ENCODE peak calls at places on chromosomes 5 and 9, in four cellular contexts. One of them, this sample, is unnamed.

GRCh38 chr9:124696101-124696500 is 75.0 kb downstream of the NR6A1 start:
- DNase-seq in GM12878: no peak
- DNase-seq in K562: no peak
- DNase-seq in SK-N-SH: no peak
- DNase-seq in this sample: no peak

GRCh38 chr5:128498844-128499455 is 39.1 kb downstream of the FBN2 start:
- DNase-seq in K562: peak
- DNase-seq in GM12878: no peak
- DNase-seq in SK-N-SH: peak
- DNase-seq in this sample: no peak

GRCh38 chr5:122089096-122089495 is 11.0 kb upstream of the LOX start:
- DNase-seq in K562: no peak
- DNase-seq in GM12878: no peak
- DNase-seq in SK-N-SH: no peak
- DNase-seq in this sample: no peak

GRCh38 chr9:2859776-2860379 is 16.0 kb upstream of the PUM3 start:
- DNase-seq in SK-N-SH: peak
- DNase-seq in K562: peak
- DNase-seq in GM12878: no peak
- DNase-seq in this sample: no peak

GRCh38 chr5:124651663-124652513 is 94.6 kb downstream of the ZNF608 start:
- DNase-seq in GM12878: no peak
- DNase-seq in K562: peak
- DNase-seq in SK-N-SH: peak
- DNase-seq in this sample: peak

GRCh38 chr5:59529286-59529685 is 364.2 kb downstream of the PDE4D start:
- DNase-seq in K562: no peak
- DNase-seq in SK-N-SH: no peak
- DNase-seq in GM12878: no peak
- DNase-seq in this sample: no peak

GRCh38 chr9:108800632-108801099 is 55.1 kb downstream of the ACTL7B start:
- DNase-seq in SK-N-SH: no peak
- DNase-seq in K562: no peak
- DNase-seq in GM12878: no peak
- DNase-seq in this sample: no peak

GRCh38 chr5:5699062-5699461 is 276.6 kb downstream of the ICE1 start:
- DNase-seq in SK-N-SH: no peak
- DNase-seq in GM12878: no peak
- DNase-seq in K562: peak
- DNase-seq in this sample: no peak

GRCh38 chr5:89932771-89933181 is 476.8 kb downstream of the CETN3 start:
- DNase-seq in K562: no peak
- DNase-seq in GM12878: no peak
- DNase-seq in SK-N-SH: no peak
- DNase-seq in this sample: no peak

GRCh38 chr9:2127486-2127885 is 112.3 kb downstream of the SMARCA2 start:
- DNase-seq in K562: no peak
- DNase-seq in SK-N-SH: no peak
- DNase-seq in GM12878: no peak
- DNase-seq in this sample: no peak

GRCh38 chr9:85522459-85523092 is 219.2 kb downstream of the AGTPBP1 start:
- DNase-seq in SK-N-SH: peak
- DNase-seq in K562: no peak
- DNase-seq in GM12878: no peak
- DNase-seq in this sample: no peak

GRCh38 chr9:109299901-109300300 is 21.0 kb downstream of the EPB41L4B start:
- DNase-seq in GM12878: no peak
- DNase-seq in K562: no peak
- DNase-seq in SK-N-SH: no peak
- DNase-seq in this sample: no peak

GRCh38 chr5:77418601-77419591 is 73.2 kb downstream of the WDR41 start:
- DNase-seq in SK-N-SH: no peak
- DNase-seq in K562: no peak
- DNase-seq in GM12878: no peak
- DNase-seq in this sample: no peak
- TF ChIP-seq POLR2AphosphoS5 in SK-N-SH: no peak
- TF ChIP-seq POLR2AphosphoS5 in K562: no peak
- TF ChIP-seq POLR2AphosphoS5 in GM12878: no peak
- TF ChIP-seq POLR2AphosphoS5 in this sample: no peak

GRCh38 chr9:90964101-90965020 is 162.7 kb downstream of the SYK start:
- DNase-seq in SK-N-SH: peak
- DNase-seq in GM12878: no peak
- DNase-seq in K562: peak
- DNase-seq in this sample: no peak
- TF ChIP-seq CTCF in SK-N-SH: no peak
- TF ChIP-seq CTCF in GM12878: no peak
- TF ChIP-seq CTCF in K562: peak
- TF ChIP-seq CTCF in this sample: no peak

GRCh38 chr9:94935396-94935795 is 208.9 kb downstream of the AOPEP start:
- DNase-seq in SK-N-SH: no peak
- DNase-seq in K562: no peak
- DNase-seq in GM12878: no peak
- DNase-seq in this sample: no peak

GRCh38 chr9:94936411-94936810 is 209.9 kb downstream of the AOPEP start:
- DNase-seq in K562: no peak
- DNase-seq in SK-N-SH: no peak
- DNase-seq in GM12878: no peak
- DNase-seq in this sample: no peak

GRCh38 chr9:94934816-94935328 is 208.4 kb downstream of the AOPEP start:
- DNase-seq in GM12878: no peak
- DNase-seq in SK-N-SH: no peak
- DNase-seq in K562: no peak
- DNase-seq in this sample: no peak

GRCh38 chr9:94938384-94938783 is 211.9 kb downstream of the AOPEP start:
- DNase-seq in K562: no peak
- DNase-seq in SK-N-SH: no peak
- DNase-seq in GM12878: no peak
- DNase-seq in this sample: no peak

GRCh38 chr9:94937214-94937903 is 210.9 kb downstream of the AOPEP start:
- DNase-seq in GM12878: no peak
- DNase-seq in K562: peak
- DNase-seq in SK-N-SH: no peak
- DNase-seq in this sample: no peak
- TF ChIP-seq EP300 in GM12878: no peak
- TF ChIP-seq EP300 in K562: peak
- TF ChIP-seq EP300 in SK-N-SH: peak
- TF ChIP-seq EP300 in this sample: no peak

DNA sequence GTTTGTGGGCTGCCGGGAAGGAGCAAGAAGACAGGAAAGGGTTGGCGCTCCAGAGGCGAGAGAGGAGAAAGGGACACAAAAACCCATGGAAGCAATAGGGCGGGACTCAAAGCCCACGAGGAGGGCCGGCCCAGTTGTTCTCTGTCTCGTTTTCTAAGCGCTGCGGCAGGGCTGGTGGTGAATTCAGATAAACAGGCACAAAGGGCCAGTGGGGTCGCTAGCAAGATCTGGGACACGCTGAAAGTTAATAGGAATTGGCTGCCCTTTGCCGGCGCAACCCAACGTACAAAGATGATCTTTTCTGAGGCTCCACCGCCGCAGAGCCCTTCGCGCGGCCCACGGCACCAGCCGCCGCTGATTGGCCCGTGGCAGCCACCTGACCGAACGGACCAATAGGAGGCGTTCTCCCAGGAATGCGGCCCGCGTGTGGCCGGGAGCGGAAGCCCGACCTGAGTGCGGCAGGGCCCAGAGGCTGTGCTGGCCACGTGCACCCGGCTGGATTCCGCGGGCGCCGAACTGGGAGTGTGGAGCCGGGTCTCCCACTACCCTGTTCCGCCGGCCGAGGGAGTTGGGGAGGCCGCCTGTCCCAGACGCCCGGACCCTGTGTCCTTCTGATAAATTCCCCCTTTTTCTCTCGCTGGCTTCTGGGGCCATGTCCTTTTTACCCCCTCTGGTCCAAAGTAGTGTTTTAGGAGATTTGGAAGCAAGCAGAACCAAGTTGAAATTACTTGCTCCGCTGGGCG is 16.8 kb upstream of the NSD1 start:
- DNase-seq in K562: peak
- DNase-seq in SK-N-SH: no peak
- DNase-seq in GM12878: no peak
- DNase-seq in this sample: peak
- TF ChIP-seq POLR2AphosphoS5 in K562: no peak
- TF ChIP-seq POLR2AphosphoS5 in SK-N-SH: no peak
- TF ChIP-seq POLR2AphosphoS5 in GM12878: no peak
- TF ChIP-seq POLR2AphosphoS5 in this sample: no peak

GRCh38 chr9:87882627-87883026 is at the start of gene SPATA31E1:
- DNase-seq in GM12878: no peak
- DNase-seq in K562: peak
- DNase-seq in SK-N-SH: no peak
- DNase-seq in this sample: no peak

GRCh38 chr9:87883274-87883673 is 597 bp downstream of the SPATA31E1 start:
- DNase-seq in K562: no peak
- DNase-seq in GM12878: no peak
- DNase-seq in SK-N-SH: no peak
- DNase-seq in this sample: no peak

GRCh38 chr9:87885484-87886189 is 3.0 kb downstream of the SPATA31E1 start:
- DNase-seq in K562: no peak
- DNase-seq in SK-N-SH: no peak
- DNase-seq in GM12878: no peak
- DNase-seq in this sample: no peak

GRCh38 chr9:87884578-87885459 is 2.1 kb downstream of the SPATA31E1 start:
- DNase-seq in GM12878: no peak
- DNase-seq in SK-N-SH: no peak
- DNase-seq in K562: no peak
- DNase-seq in this sample: no peak

DNA sequence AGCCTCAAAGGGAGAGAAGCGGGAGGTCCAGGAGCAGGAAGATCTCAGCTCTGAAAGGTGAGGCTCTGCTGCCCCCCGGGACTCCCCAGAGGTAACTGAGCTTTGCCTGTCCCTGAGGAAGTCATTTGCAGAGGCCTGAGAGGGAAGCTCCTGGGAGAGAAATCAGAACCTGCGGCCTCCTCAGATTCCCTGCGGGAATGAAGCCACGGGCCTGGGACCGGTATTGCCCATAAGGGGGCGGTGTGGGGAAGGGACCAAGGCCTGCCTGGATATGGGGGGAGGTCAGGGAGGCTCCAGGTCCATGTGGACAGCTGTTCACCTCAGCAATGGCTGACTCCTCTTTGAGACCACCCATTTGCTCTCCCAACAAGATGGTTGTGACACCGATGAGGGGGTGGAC is 1.3 kb downstream of the SPATA31E1 start:
- DNase-seq in SK-N-SH: peak
- DNase-seq in K562: peak
- DNase-seq in GM12878: no peak
- DNase-seq in this sample: no peak
- TF ChIP-seq CTCF in SK-N-SH: no peak
- TF ChIP-seq CTCF in K562: peak
- TF ChIP-seq CTCF in GM12878: peak
- TF ChIP-seq CTCF in this sample: no peak

DNA sequence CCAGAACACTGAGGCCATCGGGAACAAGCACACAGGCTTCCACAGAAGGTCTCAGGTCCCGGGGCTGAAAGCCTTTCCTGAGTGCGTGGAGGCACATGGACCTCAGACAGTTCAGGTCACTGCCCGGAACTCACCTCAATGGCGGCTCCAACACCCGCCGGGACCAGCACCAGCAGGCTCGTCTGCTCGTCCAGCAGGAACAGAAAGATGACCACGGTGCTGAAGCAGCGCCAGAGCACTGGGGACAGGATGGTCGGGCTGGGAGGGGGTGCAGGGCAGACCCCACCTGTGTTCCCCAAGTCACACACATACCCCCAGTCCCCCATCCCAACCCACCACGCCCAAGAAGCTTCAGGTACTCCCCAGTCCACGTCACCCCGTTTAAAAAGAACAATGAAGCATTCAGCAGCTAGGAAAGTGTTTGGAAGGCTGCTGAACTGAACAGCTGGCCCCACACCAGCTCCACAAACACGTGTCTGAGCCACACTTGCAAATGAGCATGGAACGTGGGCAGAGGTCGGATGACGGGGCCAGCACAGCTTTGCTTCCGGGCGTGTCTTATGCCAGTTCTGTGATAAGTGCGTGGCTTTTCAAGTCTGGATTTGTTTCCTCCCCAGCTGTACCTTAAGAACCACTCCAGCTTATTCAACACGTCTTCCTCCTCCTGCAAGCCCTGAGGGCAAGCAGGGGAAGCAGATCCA is 14.6 kb downstream of the CLPTM1L start:
- DNase-seq in K562: no peak
- DNase-seq in GM12878: no peak
- DNase-seq in SK-N-SH: no peak
- DNase-seq in this sample: peak
- TF ChIP-seq EP300 in K562: no peak
- TF ChIP-seq EP300 in GM12878: no peak
- TF ChIP-seq EP300 in SK-N-SH: no peak
- TF ChIP-seq EP300 in this sample: no peak